ENCODE peak calls at places on chromosomes 3 and 15, in nine cellular contexts. L is iPS-NIHi11; V is MV-4-11; W is transverse colon; Z is NCI-H2081; D is stomach; T is activated T-cell treated with anti-CD3 and anti-CD28 coated beads for 4 hours; G is stimulated activated naive CD8-positive, alpha-beta T cell treated with anti-CD3 and anti-CD28 coated beads, Interleukin-15, Interleukin-2, amounts not matched to agents 100 U/mL and 50 U/mL, for 24 hours; B is fibroblast of mammary gland. N is an unnamed sample.

GRCh38 chr15:39860200-39860599 is 59.9 kb downstream of the GPR176 start:
- DNase-seq in L (no peak), V (no peak), W (no peak), Z (no peak), D (no peak), T (no peak), G (no peak), B (no peak), N (peak)

GRCh38 chr3:156957715-156958114 is 131.6 kb downstream of the LEKR1 start:
- DNase-seq in L (no peak), V (no peak), W (no peak), Z (no peak), D (no peak), T (no peak), G (no peak), B (no peak), N (no peak)

GRCh38 chr3:180590396-180590795 is 11.6 kb upstream of the TTC14 start:
- DNase-seq in L (no peak), V (no peak), W (no peak), Z (no peak), D (no peak), T (no peak), G (no peak), B (no peak), N (no peak)

GRCh38 chr3:46998121-46998851 is 18.8 kb downstream of the NBEAL2 start:
- DNase-seq in L (peak), V (no peak), W (peak), Z (no peak), D (peak), T (peak), G (peak), B (peak), N (peak)

GRCh38 chr15:101458908-101459578 is 30.5 kb downstream of the PCSK6 start:
- DNase-seq in L (no peak), V (no peak), W (no peak), Z (no peak), D (no peak), T (no peak), G (no peak), B (no peak), N (no peak)

GRCh38 chr15:31554261-31554660 is 227.6 kb downstream of the KLF13 start:
- DNase-seq in L (no peak), V (peak), W (no peak), Z (no peak), D (no peak), T (no peak), G (no peak), B (peak), N (peak)

GRCh38 chr3:165210727-165211126 is 14.5 kb upstream of the SLITRK3 start:
- DNase-seq in L (no peak), V (no peak), W (no peak), Z (no peak), D (no peak), T (no peak), G (no peak), B (no peak), N (no peak)

GRCh38 chr3:11385908-11386307 is 113.7 kb downstream of the ATG7 start:
- DNase-seq in L (no peak), V (no peak), W (no peak), Z (no peak), D (no peak), T (no peak), G (no peak), B (peak), N (no peak)

GRCh38 chr3:152430223-152431002 is 161.7 kb downstream of the MBNL1 start:
- DNase-seq in L (no peak), V (no peak), W (no peak), Z (no peak), D (no peak), T (no peak), G (no peak), B (no peak), N (no peak)

GRCh38 chr15:85396554-85396953 is 16.2 kb downstream of the AKAP13 start:
- DNase-seq in L (no peak), V (no peak), W (no peak), Z (no peak), D (no peak), T (no peak), G (no peak), B (no peak), N (no peak)

GRCh38 chr3:15527031-15527459 is 5.5 kb upstream of the COLQ start:
- DNase-seq in L (peak), V (no peak), W (no peak), Z (no peak), D (no peak), T (no peak), G (no peak), B (peak), N (peak)

GRCh38 chr3:47035645-47036044 is 56.2 kb downstream of the NBEAL2 start:
- DNase-seq in L (no peak), V (no peak), W (no peak), Z (no peak), D (no peak), T (no peak), G (no peak), B (no peak), N (no peak)

GRCh38 chr3:128343287-128344045 is 123.2 kb downstream of the DNAJB8 start:
- DNase-seq in L (peak), V (no peak), W (no peak), Z (peak), D (peak), T (no peak), G (no peak), B (peak), N (no peak)

GRCh38 chr3:144028798-144029411 is 57.3 kb downstream of the DIPK2A start:
- DNase-seq in L (no peak), V (peak), W (no peak), Z (no peak), D (no peak), T (no peak), G (no peak), B (no peak), N (no peak)

GRCh38 chr15:72184165-72184811 is 13.3 kb downstream of the GRAMD2A start:
- DNase-seq in L (peak), V (no peak), W (peak), Z (no peak), D (peak), T (no peak), G (no peak), B (no peak), N (no peak)

GRCh38 chr15:95458736-95459135 is 871.8 kb upstream of the NR2F2 start:
- DNase-seq in L (no peak), V (no peak), W (no peak), Z (no peak), D (no peak), T (no peak), G (no peak), B (peak), N (no peak)

GRCh38 chr15:65377105-65377975 is 462 bp downstream of the IGDCC3 start:
- DNase-seq in L (peak), V (no peak), W (no peak), Z (peak), D (no peak), T (no peak), G (peak), B (no peak), N (no peak)

N was measured in right lobe of liver.